ENCODE peak calls at places on chromosome 6, in four cellular contexts. U is WTC11, I is HepG2, S is K562. N is an unnamed sample.

GRCh38 chr6:84779380-84779779 is 15.0 kb upstream of the TBX18 start:
- DNase-seq in U (no peak), I (no peak), S (no peak), N (no peak)

GRCh38 chr6:153312633-153313032 is 181.6 kb upstream of the RGS17 start:
- DNase-seq in S (no peak), U (peak; percentile 48), I (peak; percentile 31), N (peak; percentile 43)

GRCh38 chr6:33558801-33559200 is 21.3 kb downstream of the BAK1 start:
- DNase-seq in U (no peak), I (no peak), S (no peak), N (no peak)

GRCh38 chr6:96562886-96563285 is at the start of gene FHL5:
- DNase-seq in U (no peak), S (no peak), I (no peak), N (no peak)

GRCh38 chr6:130421567-130421966 is 55.8 kb downstream of the TMEM200A start:
- DNase-seq in U (no peak), I (no peak), S (no peak), N (no peak)

GRCh38 chr6:61842005-61842404 is 444.0 kb downstream of the KHDRBS2 start:
- DNase-seq in S (no peak), I (no peak), U (no peak), N (no peak)

GRCh38 chr6:99612551-99613397 is 6.1 kb downstream of the PRDM13 start:
- DNase-seq in I (no peak), S (no peak), U (no peak), N (no peak)

GRCh38 chr6:33978593-33979150 is 167.2 kb downstream of the GRM4 start:
- DNase-seq in I (no peak), U (no peak), S (no peak), N (no peak)

GRCh38 chr6:166671434-166672061 is 44.5 kb upstream of the RPS6KA2 start:
- DNase-seq in S (no peak), I (no peak), U (no peak), N (peak; percentile 30)

GRCh38 chr6:153208706-153209105 is 77.6 kb upstream of the RGS17 start:
- DNase-seq in S (no peak), I (no peak), U (no peak), N (no peak)

GRCh38 chr6:52598123-52598823 is 21.4 kb upstream of the TRAM2 start:
- DNase-seq in U (peak; percentile 86), S (peak; percentile 89), I (peak; percentile 100), N (peak; percentile 87)

GRCh38 chr6:35259946-35260626 is 551 bp downstream of the ZNF76 start:
- DNase-seq in I (peak; percentile 79), U (peak; percentile 85), S (peak; percentile 93), N (no peak)

GRCh38 chr6:19691465-19692167 is 145.6 kb upstream of the ID4 start:
- DNase-seq in I (no peak), S (no peak), U (peak; percentile 71), N (no peak)

GRCh38 chr6:157535354-157536217 is 154.6 kb downstream of the ZDHHC14 start:
- DNase-seq in U (no peak), S (no peak), I (peak; percentile 86), N (no peak)

GRCh38 chr6:20946037-20946436 is 411.8 kb downstream of the CDKAL1 start:
- DNase-seq in U (no peak), S (peak; percentile 11), I (peak; percentile 35), N (no peak)

GRCh38 chr6:16752206-16752867 is 8.9 kb downstream of the ATXN1 start:
- DNase-seq in S (no peak), U (no peak), I (peak; percentile 74), N (no peak)

GRCh38 chr6:3318226-3318625 is 59.5 kb downstream of the PSMG4 start:
- DNase-seq in U (no peak), S (no peak), I (no peak), N (no peak)

GRCh38 chr6:156645106-156645505 is 132.1 kb upstream of the ARID1B start:
- DNase-seq in U (no peak), S (no peak), I (no peak), N (no peak)

GRCh38 chr6:108453601-108454157 is 107.0 kb upstream of the FOXO3 start:
- DNase-seq in S (no peak), I (no peak), U (no peak), N (no peak)

GRCh38 chr6:17831135-17831534 is 124.4 kb upstream of the NUP153 start:
- DNase-seq in I (no peak), S (no peak), U (no peak), N (no peak)

GRCh38 chr6:153956807-153957206 is 82.2 kb upstream of the OPRM1 start:
- DNase-seq in U (no peak), S (no peak), I (no peak), N (no peak)

GRCh38 chr6:166005846-166006592 is 161.6 kb downstream of the TBXT start:
- DNase-seq in S (no peak), I (no peak), U (no peak), N (peak; percentile 83)

GRCh38 chr6:21856844-21857243 is 263.3 kb downstream of the SOX4 start:
- DNase-seq in S (no peak), I (no peak), U (no peak), N (no peak)

GRCh38 chr6:88933521-88933920 is 29.9 kb downstream of the RNGTT start:
- DNase-seq in I (no peak), U (no peak), S (no peak), N (no peak)

GRCh38 chr6:45617441-45617840 is 239.7 kb upstream of the SUPT3H start:
- DNase-seq in S (no peak), U (no peak), I (no peak), N (no peak)

GRCh38 chr6:168711049-168711640 is 270.2 kb downstream of the SMOC2 start:
- DNase-seq in I (no peak), S (peak; percentile 19), U (no peak), N (peak; percentile 27)

GRCh38 chr6:41375598-41376151 is 40.3 kb downstream of the NCR2 start:
- DNase-seq in U (peak; percentile 33), S (no peak), I (no peak), N (no peak)

GRCh38 chr6:144215402-144215931 is 65.2 kb downstream of the STX11 start:
- DNase-seq in U (no peak), I (peak; percentile 23), S (peak; percentile 54), N (peak; percentile 32)

GRCh38 chr6:116410945-116411623 is 40.3 kb downstream of the DSE start:
- DNase-seq in U (no peak), I (no peak), S (no peak), N (no peak)

GRCh38 chr6:130537447-130537846 is 171.6 kb downstream of the TMEM200A start:
- DNase-seq in S (no peak), U (no peak), I (no peak), N (no peak)

GRCh38 chr6:21846541-21847451 is 253.2 kb downstream of the SOX4 start:
- DNase-seq in I (peak; percentile 25), U (peak; percentile 48), S (no peak), N (peak; percentile 17)

GRCh38 chr6:144285798-144286502 is 815 bp downstream of the UTRN start:
- DNase-seq in U (peak; percentile 63), I (peak; percentile 24), S (no peak), N (peak; percentile 50)

GRCh38 chr6:103983000-103983399 is 876.7 kb downstream of the HACE1 start:
- DNase-seq in U (no peak), I (no peak), S (no peak), N (no peak)

GRCh38 chr6:960356-960755 is 267.4 kb upstream of the EXOC2 start:
- DNase-seq in U (no peak), S (no peak), I (no peak), N (no peak)

GRCh38 chr6:30612213-30612612 is 4.8 kb downstream of the PPP1R10 start:
- DNase-seq in I (no peak), S (no peak), U (no peak), N (no peak)

DNA sequence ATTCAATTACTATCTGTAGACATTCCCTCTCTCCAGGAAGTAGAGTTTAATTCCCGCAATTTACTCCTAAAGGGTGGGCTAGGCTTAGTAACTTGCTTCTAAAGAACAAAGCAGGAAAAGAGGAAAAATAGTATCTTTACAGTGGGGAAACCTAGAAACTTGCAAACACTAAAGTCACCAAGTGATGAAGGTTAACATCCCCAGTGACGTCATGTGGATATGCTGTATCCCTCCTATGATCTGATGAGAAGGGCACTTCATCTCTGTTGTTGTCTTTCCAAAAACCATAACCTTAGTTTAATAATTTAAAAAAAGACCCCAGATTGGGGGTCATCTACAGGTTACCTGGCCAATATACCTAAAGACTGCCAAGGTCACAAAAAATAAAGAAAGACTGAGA is 17.3 kb downstream of the SLC22A16 start:
- DNase-seq in I (no peak), S (no peak), U (no peak), N (no peak)
- TF ChIP-seq ELF4 in I (no peak), S (no peak), U (no peak), N (no peak)

GRCh38 chr6:141248056-141248799 is 884.5 kb upstream of the GJE1 start:
- DNase-seq in I (no peak), U (no peak), S (no peak), N (no peak)

GRCh38 chr6:141258516-141258915 is 874.2 kb upstream of the GJE1 start:
- DNase-seq in U (no peak), S (no peak), I (no peak), N (no peak)

GRCh38 chr6:141254336-141254735 is 878.4 kb upstream of the GJE1 start:
- DNase-seq in U (no peak), S (no peak), I (no peak), N (no peak)

DNA sequence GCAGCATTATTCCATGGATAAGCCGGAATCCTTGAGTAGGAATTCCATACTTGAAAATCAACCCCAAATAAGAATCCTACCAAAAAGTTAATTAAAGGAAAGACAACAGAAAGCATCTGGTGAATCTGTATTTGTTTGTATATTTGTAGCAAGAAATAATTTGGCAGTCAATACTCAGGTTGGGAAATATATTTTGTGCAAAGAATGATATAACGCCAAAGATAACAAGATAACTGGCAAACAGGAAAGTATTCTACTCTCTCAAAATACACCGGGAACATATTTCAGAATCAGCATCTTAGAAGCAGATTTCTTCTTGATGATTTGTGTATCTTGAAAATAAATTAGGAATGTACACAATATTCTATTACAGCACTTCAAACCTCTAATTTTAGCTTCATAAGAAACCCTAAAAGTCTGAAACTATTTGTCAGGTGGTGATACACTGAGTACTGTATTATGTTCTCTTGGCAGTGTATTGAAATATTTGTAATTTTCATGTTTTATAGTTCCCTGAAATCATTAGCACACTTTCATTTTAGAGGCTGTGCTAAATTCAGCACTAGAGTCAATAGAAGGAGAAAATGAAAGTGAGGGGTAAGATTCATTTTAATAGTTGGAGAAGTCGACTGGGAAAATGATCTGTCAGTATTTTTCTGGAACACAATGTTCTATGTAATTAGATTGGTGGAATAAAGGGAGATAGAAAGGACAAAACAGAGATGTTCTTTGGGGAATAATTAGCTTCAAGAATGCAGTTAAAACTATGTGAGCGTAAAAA is 879.7 kb upstream of the GJE1 start:
- DNase-seq in S (no peak), I (no peak), U (no peak), N (no peak)
- TF ChIP-seq SP1 in S (no peak), I (no peak), U (no peak), N (no peak)

GRCh38 chr6:90468859-90469258 is 118.0 kb downstream of the MAP3K7 start:
- DNase-seq in U (no peak), S (no peak), I (no peak), N (no peak)
- TF ChIP-seq ELF4 in U (no peak), S (no peak), I (no peak), N (no peak)

GRCh38 chr6:111788779-111789276 is 84.4 kb downstream of the FYN start:
- DNase-seq in U (no peak), S (peak; percentile 44), I (peak; percentile 63), N (no peak)

GRCh38 chr6:111791415-111791814 is 81.8 kb downstream of the FYN start:
- DNase-seq in U (no peak), S (no peak), I (no peak), N (no peak)

GRCh38 chr6:111792241-111792640 is 81.0 kb downstream of the FYN start:
- DNase-seq in I (no peak), U (no peak), S (no peak), N (no peak)

GRCh38 chr6:111792914-111793700 is 80.1 kb downstream of the FYN start:
- DNase-seq in S (no peak), U (no peak), I (peak; percentile 28), N (no peak)

GRCh38 chr6:111789593-111789992 is 83.7 kb downstream of the FYN start:
- DNase-seq in I (no peak), U (no peak), S (no peak), N (no peak)
- TF ChIP-seq SP1 in I (no peak), U (no peak), S (no peak), N (no peak)

N was measured in HEK293T.